ENCODE peak calls at places on chromosomes 11 and 22, in nine cellular contexts. V is cardiac fibroblast, M is gastrocnemius medialis, P is epithelial cell of proximal tubule, I is fibroblast of mammary gland, Q is AG04450, C is lung, R is breast epithelium, W is psoas muscle. F is an unnamed sample.

GRCh38 chr22:42700901-42701300 is 19.8 kb downstream of the A4GALT start:
- DNase-seq in Q (no peak), P (no peak), I (no peak), W (no peak), M (no peak), R (no peak), V (no peak), C (no peak), F (no peak)

GRCh38 chr11:1341928-1342524 is 32.6 kb upstream of the TOLLIP start:
- DNase-seq in W (no peak), I (peak), C (no peak), Q (no peak), R (no peak), P (no peak), V (peak), M (no peak), F (peak)

GRCh38 chr11:118623291-118623655 is 15.9 kb downstream of the PHLDB1 start:
- DNase-seq in W (peak), Q (no peak), P (no peak), C (no peak), R (peak), I (no peak), M (no peak), V (peak), F (no peak)

GRCh38 chr11:44726278-44727113 is at the start of gene TSPAN18:
- DNase-seq in I (no peak), V (no peak), Q (no peak), W (no peak), P (no peak), C (no peak), M (no peak), R (no peak), F (no peak)

GRCh38 chr11:39570526-39570925 is 1888.9 kb downstream of the LRRC4C start:
- DNase-seq in V (no peak), W (no peak), Q (no peak), R (no peak), P (no peak), M (no peak), C (no peak), I (no peak), F (no peak)

GRCh38 chr11:115132829-115133228 is 371.4 kb downstream of the CADM1 start:
- DNase-seq in M (no peak), P (no peak), V (no peak), R (no peak), W (no peak), Q (no peak), I (no peak), C (no peak), F (no peak)

GRCh38 chr11:128956401-128957203 is 13.9 kb upstream of the TP53AIP1 start:
- DNase-seq in R (no peak), W (no peak), Q (peak), P (peak), M (no peak), I (peak), C (no peak), V (peak), F (peak)

GRCh38 chr11:66133216-66133775 is 63.2 kb downstream of the PACS1 start:
- DNase-seq in Q (no peak), W (no peak), P (no peak), I (no peak), C (no peak), V (no peak), M (no peak), R (no peak), F (no peak)

GRCh38 chr22:29831186-29831921 is 6.7 kb downstream of the ASCC2 start:
- DNase-seq in I (no peak), V (no peak), C (no peak), R (no peak), M (no peak), Q (no peak), W (no peak), P (no peak), F (no peak)

GRCh38 chr11:86274999-86275398 is 27.0 kb upstream of the HIKESHI start:
- DNase-seq in P (no peak), Q (no peak), V (no peak), C (no peak), M (no peak), R (no peak), I (no peak), W (no peak), F (no peak)

GRCh38 chr11:90218606-90219005 is 4.2 kb downstream of the CHORDC1 start:
- DNase-seq in M (peak), R (no peak), W (peak), V (no peak), Q (no peak), I (no peak), C (no peak), P (no peak), F (no peak)

GRCh38 chr11:44909557-44909956 is 41.1 kb downstream of the TP53I11 start:
- DNase-seq in I (no peak), R (no peak), P (no peak), Q (no peak), W (no peak), C (no peak), M (no peak), V (no peak), F (no peak)

GRCh38 chr22:42833104-42833503 is 24.0 kb downstream of the ARFGAP3 start:
- DNase-seq in R (no peak), W (no peak), V (no peak), I (no peak), P (no peak), C (no peak), M (no peak), Q (no peak), F (no peak)

GRCh38 chr11:111097191-111097590 is 148.3 kb upstream of the POU2AF2 start:
- DNase-seq in Q (peak), R (no peak), W (peak), V (peak), C (peak), P (no peak), M (no peak), I (peak), F (no peak)

GRCh38 chr11:85628771-85629341 is 463 bp downstream of the TMEM126B start:
- DNase-seq in C (no peak), R (no peak), V (no peak), I (peak), P (no peak), M (no peak), W (no peak), Q (no peak), F (no peak)

GRCh38 chr11:71500601-71501021 is 26.5 kb upstream of the KRTAP5-7 start:
- DNase-seq in C (no peak), V (no peak), M (no peak), I (no peak), W (no peak), R (no peak), P (no peak), Q (no peak), F (no peak)

GRCh38 chr11:124069429-124070401 is 28.6 kb upstream of the OR10G7 start:
- DNase-seq in C (peak), V (peak), P (no peak), I (peak), M (no peak), Q (no peak), W (no peak), R (no peak), F (peak)

GRCh38 chr11:134282121-134283045 is 6.2 kb downstream of the GLB1L3 start:
- DNase-seq in V (no peak), W (no peak), Q (no peak), R (no peak), M (no peak), C (peak), P (no peak), I (no peak), F (no peak)

GRCh38 chr11:1165256-1166041 is 7.7 kb downstream of the MUC5AC start:
- DNase-seq in V (no peak), R (peak), C (no peak), P (no peak), I (no peak), W (peak), M (no peak), Q (no peak), F (no peak)

GRCh38 chr11:116721983-116722382 is 50.8 kb downstream of the BUD13 start:
- DNase-seq in M (no peak), P (no peak), V (no peak), W (no peak), Q (no peak), R (no peak), C (no peak), I (no peak), F (no peak)

GRCh38 chr11:28632338-28632737 is 524.1 kb downstream of the METTL15 start:
- DNase-seq in V (peak), C (no peak), P (no peak), I (peak), R (no peak), Q (no peak), M (no peak), W (no peak), F (no peak)

GRCh38 chr11:118757881-118758399 is 33.0 kb downstream of the DDX6 start:
- DNase-seq in P (no peak), R (no peak), I (no peak), Q (no peak), M (no peak), V (no peak), C (no peak), W (no peak), F (no peak)

GRCh38 chr11:119844808-119845207 is 115.8 kb upstream of the NECTIN1 start:
- DNase-seq in Q (no peak), V (no peak), M (no peak), C (no peak), R (no peak), P (no peak), W (no peak), I (no peak), F (no peak)

GRCh38 chr11:91047882-91048281 is 825.0 kb upstream of the CHORDC1 start:
- DNase-seq in M (no peak), Q (no peak), P (no peak), W (no peak), V (no peak), I (no peak), C (no peak), R (no peak), F (no peak)

GRCh38 chr11:54558407-54558806 is 45.4 kb downstream of the OR4C46 start:
- DNase-seq in V (no peak), M (no peak), R (no peak), C (no peak), P (no peak), W (no peak), I (no peak), Q (no peak), F (no peak)

GRCh38 chr11:114080219-114080618 is 20.7 kb downstream of the ZBTB16 start:
- DNase-seq in I (peak), V (peak), C (no peak), R (no peak), M (peak), P (no peak), Q (no peak), W (peak), F (no peak)

GRCh38 chr11:115272925-115273324 is 231.3 kb downstream of the CADM1 start:
- DNase-seq in W (no peak), M (no peak), P (no peak), C (no peak), R (no peak), I (no peak), V (no peak), Q (no peak), F (no peak)

GRCh38 chr11:94134651-94135512 is 6.2 kb downstream of the PANX1 start:
- DNase-seq in V (peak), M (peak), I (peak), C (peak), Q (peak), R (no peak), W (peak), P (no peak), F (peak)

GRCh38 chr11:8867856-8868705 is 42.9 kb upstream of the AKIP1 start:
- DNase-seq in I (peak), P (no peak), M (no peak), W (no peak), C (no peak), R (no peak), V (peak), Q (no peak), F (no peak)

GRCh38 chr22:30245181-30245984 is 1.2 kb downstream of the LIF start:
- DNase-seq in M (no peak), I (no peak), R (no peak), C (no peak), V (no peak), W (no peak), Q (no peak), P (no peak), F (no peak)

GRCh38 chr22:42685941-42686666 is 34.6 kb downstream of the A4GALT start:
- DNase-seq in P (no peak), W (peak), I (no peak), V (no peak), R (no peak), C (no peak), Q (no peak), M (no peak), F (no peak)

GRCh38 chr11:128909438-128910125 is 18.4 kb downstream of the KCNJ5 start:
- DNase-seq in V (no peak), R (no peak), I (no peak), Q (no peak), M (no peak), W (no peak), C (no peak), P (no peak), F (no peak)

DNA sequence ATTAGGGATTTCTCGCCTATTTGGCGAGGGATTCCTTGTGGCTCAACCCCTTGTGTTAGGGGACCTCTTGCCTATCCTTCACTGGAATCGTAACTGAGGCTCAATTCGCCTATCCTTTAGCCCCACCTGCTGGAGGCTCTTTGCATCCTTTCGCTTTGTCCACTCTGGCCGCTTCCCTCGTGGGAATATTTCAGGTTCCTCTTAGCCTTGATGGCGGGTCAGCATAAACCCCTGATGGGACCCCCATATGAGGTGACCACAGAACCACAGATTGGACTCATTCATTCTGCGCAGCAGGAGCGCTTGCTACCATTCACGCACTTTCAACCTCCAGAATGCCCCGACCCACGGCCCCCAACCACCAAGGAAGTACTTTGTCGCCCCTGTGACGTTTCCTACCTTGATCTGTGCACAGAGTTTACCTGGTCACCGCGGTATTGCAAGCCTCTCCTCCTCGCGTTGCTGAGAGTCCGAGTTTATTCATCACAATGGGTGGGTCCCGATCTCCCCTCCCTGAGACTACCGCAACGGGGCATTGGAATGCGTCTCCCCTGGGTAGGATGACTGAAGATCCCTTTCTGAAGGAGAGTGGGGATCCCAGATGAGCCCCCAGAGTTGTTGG is at the start of gene OR52N2:
- DNase-seq in R (peak), V (peak), I (peak), W (peak), Q (peak), C (peak), M (peak), P (peak), F (peak)
- H3K4me3 ChIP-seq in R (peak), V (peak), I (peak), W (peak), Q (peak), C (peak), M (peak), P (peak), F (peak)

GRCh38 chr11:109527496-109527895 is 105.5 kb downstream of the C11orf87 start:
- DNase-seq in M (no peak), P (no peak), W (no peak), C (no peak), Q (no peak), R (no peak), I (peak), V (peak), F (no peak)
- TF ChIP-seq CTCF in M (no peak), P (no peak), W (no peak), C (no peak), Q (no peak), R (no peak), I (no peak), V (no peak), F (no peak)

GRCh38 chr22:45237065-45237990 is 3.4 kb downstream of the KIAA0930 start:
- DNase-seq in V (no peak), W (no peak), P (no peak), R (no peak), I (no peak), M (no peak), Q (no peak), C (no peak), F (no peak)

GRCh38 chr22:45240137-45240809 is 421 bp downstream of the KIAA0930 start:
- DNase-seq in V (peak), I (no peak), W (peak), P (no peak), M (no peak), C (no peak), R (no peak), Q (no peak), F (no peak)

GRCh38 chr22:45240810-45241631 is at the start of gene KIAA0930:
- DNase-seq in Q (peak), P (no peak), W (peak), R (peak), C (peak), V (peak), M (peak), I (peak), F (no peak)

GRCh38 chr22:45239378-45240136 is 1.1 kb downstream of the KIAA0930 start:
- DNase-seq in I (no peak), W (peak), V (no peak), C (no peak), Q (no peak), R (no peak), P (no peak), M (no peak), F (no peak)

GRCh38 chr22:45238431-45239377 is 2.0 kb downstream of the KIAA0930 start:
- DNase-seq in P (no peak), C (no peak), M (no peak), Q (no peak), V (no peak), W (no peak), I (no peak), R (no peak), F (no peak)
- H3K4me3 ChIP-seq in P (no peak), C (no peak), M (no peak), Q (no peak), V (no peak), W (no peak), I (no peak), R (no peak), F (peak)

DNA sequence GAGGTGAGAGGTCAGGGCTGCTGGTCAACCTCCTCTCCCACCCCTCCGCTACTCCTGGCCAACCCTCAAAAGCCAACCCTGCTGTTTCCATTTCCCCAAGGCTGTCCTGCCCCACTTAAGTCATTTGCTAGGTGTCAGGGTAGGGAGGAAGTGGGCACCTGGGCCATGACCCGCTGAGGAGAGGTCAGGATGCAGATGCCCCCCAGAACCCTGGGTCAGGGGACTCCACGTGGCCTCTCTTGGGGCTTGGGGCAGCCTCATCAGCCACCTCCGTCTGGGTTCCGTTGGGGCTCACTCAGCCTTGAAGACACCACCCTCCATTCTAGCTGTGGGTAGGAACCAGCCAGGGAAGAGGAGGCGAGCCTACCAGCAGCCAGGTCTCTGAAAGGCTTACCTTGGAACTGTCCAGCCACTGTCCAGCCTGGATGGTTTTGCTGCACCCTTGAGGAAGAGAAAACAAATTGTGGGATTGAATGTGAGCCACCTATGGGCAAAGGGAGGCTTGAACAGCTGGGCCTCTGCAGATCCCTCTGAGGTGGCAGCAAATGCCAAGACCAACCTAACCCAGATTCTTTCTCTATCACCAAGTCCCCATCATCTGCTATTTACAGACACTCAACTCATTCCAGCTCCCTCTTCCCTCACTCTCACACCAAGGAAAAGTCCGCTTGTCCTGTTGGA is 2.5 kb downstream of the APOL4 start:
- DNase-seq in R (no peak), M (no peak), P (no peak), C (no peak), I (no peak), W (no peak), V (no peak), Q (no peak), F (no peak)
- TF ChIP-seq CTCF in R (no peak), M (no peak), P (peak), C (no peak), I (no peak), W (peak), V (no peak), Q (no peak), F (no peak)

GRCh38 chr22:40680819-40681183 is 1.5 kb downstream of the MCHR1 start:
- DNase-seq in Q (no peak), V (no peak), W (no peak), I (no peak), P (no peak), R (no peak), M (no peak), C (no peak), F (no peak)

GRCh38 chr22:40681451-40681850 is 2.2 kb downstream of the MCHR1 start:
- DNase-seq in C (no peak), I (no peak), V (no peak), M (no peak), P (no peak), Q (no peak), W (no peak), R (no peak), F (no peak)

GRCh38 chr22:40679249-40679963 is at the start of gene MCHR1:
- DNase-seq in R (no peak), P (no peak), M (no peak), Q (no peak), I (no peak), C (no peak), W (no peak), V (no peak), F (no peak)

GRCh38 chr22:40678493-40679248 is 613 bp upstream of the MCHR1 start:
- DNase-seq in M (no peak), R (no peak), Q (no peak), I (no peak), P (no peak), W (no peak), V (no peak), C (no peak), F (no peak)

GRCh38 chr22:40679964-40680818 is 907 bp downstream of the MCHR1 start:
- DNase-seq in I (peak), V (peak), Q (no peak), W (no peak), C (no peak), M (no peak), P (no peak), R (no peak), F (no peak)
- H3K4me3 ChIP-seq in I (no peak), V (no peak), Q (peak), W (peak), C (no peak), M (no peak), P (no peak), R (peak), F (no peak)

GRCh38 chr22:17234144-17234623 is 14.9 kb upstream of the ADA2 start:
- DNase-seq in M (no peak), P (no peak), C (no peak), R (no peak), I (peak), Q (no peak), V (peak), W (peak), F (peak)
- TF ChIP-seq CTCF in M (no peak), P (no peak), C (no peak), R (no peak), I (no peak), Q (peak), V (no peak), W (no peak), F (peak)

GRCh38 chr11:61826930-61827572 is 1.0 kb upstream of the FADS2 start:
- DNase-seq in P (no peak), R (no peak), W (no peak), M (no peak), Q (no peak), C (peak), I (no peak), V (no peak), F (no peak)
- H3K4me3 ChIP-seq in P (peak), R (peak), W (peak), M (peak), Q (peak), C (peak), I (peak), V (peak), F (peak)

GRCh38 chr11:69018924-69019323 is 5.9 kb upstream of the MRGPRF start:
- DNase-seq in I (peak), R (no peak), V (no peak), W (no peak), M (no peak), Q (no peak), C (no peak), P (no peak), F (no peak)
- TF ChIP-seq CTCF in I (no peak), R (no peak), V (no peak), W (no peak), M (no peak), Q (no peak), C (no peak), P (no peak), F (no peak)